ENCODE peak calls at places on chromosome 19, in four cellular contexts. R, G, E and F are unnamed samples.

GRCh38 chr19:29771708-29772415 is 39.9 kb upstream of the CCNE1 start:
- DNase-seq in G (no peak), E (peak), R (peak), F (peak)

GRCh38 chr19:11848594-11849263 is at the start of gene ZNF439:
- DNase-seq in E (peak), R (peak), G (peak), F (peak)

GRCh38 chr19:15869109-15869555 is 28.7 kb downstream of the CYP4F2 start:
- DNase-seq in E (no peak), G (peak), R (no peak), F (no peak)

GRCh38 chr19:57506163-57506562 is 6.4 kb downstream of the ZNF773 start:
- DNase-seq in G (no peak), E (no peak), R (no peak), F (no peak)

GRCh38 chr19:51704601-51705000 is 11.5 kb downstream of the SPACA6 start:
- DNase-seq in G (no peak), R (no peak), E (no peak), F (no peak)

GRCh38 chr19:29631450-29631849 is 25.4 kb downstream of the POP4 start:
- DNase-seq in R (no peak), E (no peak), G (no peak), F (no peak)

GRCh38 chr19:55249841-55250240 is 9.0 kb downstream of the PPP6R1 start:
- DNase-seq in R (no peak), E (no peak), G (no peak), F (no peak)

GRCh38 chr19:34319785-34320184 is 45.2 kb upstream of the GPI start:
- DNase-seq in G (no peak), R (no peak), E (no peak), F (no peak)

GRCh38 chr19:41421314-41421713 is 5.9 kb downstream of the B3GNT8 start:
- DNase-seq in G (no peak), R (no peak), E (no peak), F (no peak)

GRCh38 chr19:40300668-40301067 is 15.5 kb upstream of the AKT2 start:
- DNase-seq in G (no peak), R (no peak), E (no peak), F (no peak)

GRCh38 chr19:22545751-22546150 is 88.4 kb upstream of the ZNF492 start:
- DNase-seq in R (peak), E (no peak), G (no peak), F (no peak)

GRCh38 chr19:11982526-11982925 is 17.7 kb downstream of the ZNF763 start:
- DNase-seq in R (no peak), G (no peak), E (no peak), F (no peak)

GRCh38 chr19:35996777-35997176 is 1.8 kb downstream of the SDHAF1 start:
- DNase-seq in G (no peak), R (no peak), E (no peak), F (no peak)
- TF ChIP-seq CTCF in G (no peak), R (no peak), E (no peak), F (no peak)

DNA sequence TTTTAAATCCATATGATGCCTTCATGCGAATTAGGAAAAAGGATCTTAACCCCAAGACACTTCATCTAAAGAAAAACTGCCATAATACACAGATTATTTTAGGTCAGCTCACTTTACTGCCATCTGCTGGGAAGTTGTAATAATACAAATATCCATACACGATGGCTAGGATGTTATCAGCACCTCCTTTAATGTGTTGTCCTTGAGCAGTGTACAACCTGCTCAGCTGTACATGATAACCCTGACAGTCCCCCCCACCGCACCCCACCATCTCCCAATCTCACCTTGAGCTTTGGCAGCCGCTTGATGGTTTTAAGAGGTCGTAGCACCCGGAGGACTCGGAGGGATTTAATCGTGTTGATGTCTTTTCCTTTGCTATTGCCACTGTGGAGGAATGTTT is 112.2 kb downstream of the IER2 start:
- DNase-seq in R (no peak), G (no peak), E (no peak), F (no peak)
- TF ChIP-seq CTCF in R (no peak), G (peak), E (peak), F (peak)

GRCh38 chr19:35746556-35746955 is 1.1 kb downstream of the PSENEN start:
- DNase-seq in G (no peak), R (no peak), E (no peak), F (no peak)

GRCh38 chr19:35746087-35746462 is 624 bp downstream of the PSENEN start:
- DNase-seq in E (no peak), G (no peak), R (no peak), F (no peak)

GRCh38 chr19:35745328-35746086 is at the start of the genes PSENEN and U2AF1L4:
- DNase-seq in G (peak), E (peak), R (peak), F (peak)

GRCh38 chr19:35750167-35750566 is 1.8 kb downstream of the LIN37 start:
- DNase-seq in G (no peak), R (no peak), E (no peak), F (no peak)

GRCh38 chr19:35748106-35749020 is at the start of gene LIN37:
- DNase-seq in G (peak), R (peak), E (peak), F (peak)
- TF ChIP-seq CTCF in G (no peak), R (peak), E (no peak), F (no peak)

DNA sequence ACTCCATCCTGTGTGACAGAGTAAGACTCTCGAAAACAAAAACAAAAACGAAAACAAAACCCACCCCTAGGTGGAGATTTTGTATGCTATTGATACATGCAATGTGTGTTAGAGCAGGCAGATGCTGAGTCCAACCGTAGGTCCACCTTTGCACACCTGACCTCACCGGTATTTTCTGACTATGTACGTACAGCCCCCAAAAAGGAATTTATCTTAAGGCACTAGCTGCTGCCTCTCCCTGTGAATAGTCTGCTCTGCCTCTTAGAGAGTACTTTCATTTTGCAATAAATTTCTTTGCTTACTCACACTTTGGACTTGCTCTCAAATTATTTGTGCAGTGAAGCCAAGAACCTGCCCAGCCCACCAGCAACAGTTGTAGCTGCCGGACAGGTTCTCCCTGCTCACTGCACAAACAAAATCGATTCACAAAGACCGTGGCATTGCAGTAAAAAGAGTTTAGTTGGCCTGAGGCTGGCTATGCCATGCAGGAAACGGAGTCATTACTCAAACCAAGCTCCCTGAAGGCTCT is 8.2 kb upstream of the ZNF77 start:
- DNase-seq in E (peak), G (no peak), R (no peak), F (no peak)
- TF ChIP-seq CTCF in E (peak), G (no peak), R (no peak), F (peak)

DNA sequence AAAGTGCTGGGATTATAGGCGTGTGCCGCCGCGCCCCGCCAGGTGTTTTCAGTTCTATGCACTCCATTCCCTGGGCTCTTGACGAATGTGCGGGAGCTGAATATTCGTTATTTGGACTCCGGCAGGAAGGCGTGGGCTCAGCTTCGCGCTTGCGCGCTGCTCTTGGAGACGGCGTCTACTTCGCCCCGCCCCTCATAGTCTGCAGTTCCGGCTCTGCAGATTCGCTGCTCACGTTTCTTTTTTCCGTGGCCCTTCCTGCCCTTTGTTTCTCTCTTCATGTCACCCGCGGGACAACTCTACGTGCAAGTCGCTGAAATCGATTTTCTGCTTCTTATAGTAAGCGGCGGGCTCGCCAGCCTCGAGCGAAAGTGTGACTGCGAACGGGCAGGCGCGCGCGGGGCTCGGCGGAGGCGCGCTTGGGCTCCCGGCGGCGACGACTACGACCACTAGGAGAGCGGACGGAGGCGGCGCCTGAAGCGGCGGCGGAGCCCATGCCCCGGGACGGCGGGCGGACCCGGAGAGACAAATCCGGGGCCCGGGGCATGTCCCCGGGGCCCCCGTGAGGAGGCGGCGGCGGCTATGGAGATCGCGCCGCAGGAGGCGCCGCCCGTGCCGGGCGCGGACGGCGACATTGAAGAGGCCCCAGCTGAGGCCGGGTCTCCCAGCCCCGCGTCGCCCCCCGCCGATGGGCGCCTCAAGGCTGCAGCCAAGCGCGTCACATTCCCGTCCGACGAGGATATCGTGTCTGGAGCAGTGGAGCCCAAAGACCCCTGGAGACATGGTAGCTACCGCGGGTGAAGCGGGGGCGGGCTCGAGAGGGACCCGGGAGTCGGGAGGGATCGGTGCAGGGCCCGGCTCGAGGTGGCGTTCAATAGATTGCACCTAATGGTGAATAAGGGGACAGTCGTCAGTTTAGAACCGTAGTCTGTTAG is at the start of gene PPP1R37:
- DNase-seq in G (peak), E (peak), R (peak), F (peak)
- TF ChIP-seq CTCF in G (peak), E (peak), R (no peak), F (no peak)

DNA sequence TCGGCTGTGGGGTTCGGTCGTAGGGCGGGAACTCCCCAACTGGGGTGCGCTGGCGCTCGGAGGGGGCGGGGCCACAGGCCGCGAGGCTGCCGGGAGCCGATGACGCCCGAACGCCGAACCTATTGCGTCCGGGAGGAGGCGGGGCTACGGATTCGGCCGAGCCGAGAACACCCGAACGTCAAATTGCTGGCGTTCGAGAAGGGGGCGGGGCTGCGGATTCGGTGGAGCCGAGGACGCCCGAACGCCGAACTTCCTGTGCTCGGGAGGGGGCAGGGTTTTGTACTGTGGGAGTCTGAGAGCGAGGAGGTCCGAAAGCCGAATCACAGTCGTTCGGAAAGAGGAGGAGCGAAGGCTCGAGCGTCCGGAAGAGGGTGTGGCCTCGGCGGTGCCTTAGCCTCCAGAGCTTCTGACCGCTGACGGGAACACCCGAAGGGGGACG is 586 bp upstream of the TSEN34 start:
- DNase-seq in E (peak), R (peak), G (peak), F (peak)
- TF ChIP-seq CTCF in E (no peak), R (no peak), G (no peak), F (no peak)

GRCh38 chr19:48815870-48816501 is 5.2 kb upstream of the BCAT2 start:
- DNase-seq in E (no peak), G (no peak), R (no peak), F (no peak)
- TF ChIP-seq CTCF in E (peak), G (no peak), R (no peak), F (no peak)

DNA sequence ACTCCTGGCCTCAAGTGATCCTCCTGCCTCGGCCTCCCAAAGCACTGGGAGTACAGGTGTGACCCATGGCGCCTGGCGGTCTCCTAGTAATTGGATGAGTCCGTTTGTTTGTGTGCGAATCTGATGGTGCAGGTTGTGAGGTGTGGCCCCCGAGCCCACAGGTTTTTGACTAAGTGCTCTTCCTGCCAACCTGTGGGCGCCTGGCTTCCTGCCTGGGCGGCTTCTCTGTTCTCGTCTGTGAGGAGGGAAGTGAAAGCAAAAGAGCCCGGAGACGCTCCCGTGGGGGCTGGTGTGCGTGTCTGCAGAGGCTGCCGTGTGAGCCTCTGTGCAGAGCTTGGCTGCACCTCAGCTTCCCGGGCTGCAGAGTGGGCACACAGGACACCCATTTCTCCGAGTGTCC is 10.0 kb downstream of the ARHGAP45 start:
- DNase-seq in E (no peak), G (peak), R (peak), F (no peak)
- TF ChIP-seq CTCF in E (no peak), G (no peak), R (no peak), F (no peak)

DNA sequence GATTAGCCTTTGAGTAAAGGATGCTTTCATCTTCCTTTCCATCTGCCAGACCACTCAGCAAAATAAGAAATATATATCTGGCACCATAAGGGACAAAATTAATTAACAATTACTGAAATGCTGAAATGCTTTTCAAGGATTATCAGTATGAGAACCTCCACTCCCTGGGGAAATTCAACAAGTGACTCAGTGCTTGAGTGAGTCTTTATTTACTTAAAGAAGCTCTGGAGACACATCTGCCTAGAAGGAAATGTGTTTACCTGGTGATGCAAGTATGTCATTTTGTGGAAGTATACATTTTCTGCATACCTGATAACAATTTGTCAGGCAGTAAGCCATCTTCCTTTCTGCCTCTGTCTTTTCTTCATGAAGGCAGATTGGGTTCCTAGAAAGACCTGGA is 23.4 kb downstream of the ZNF560 start:
- DNase-seq in E (no peak), R (no peak), G (no peak), F (no peak)
- TF ChIP-seq CTCF in E (no peak), R (no peak), G (no peak), F (no peak)

GRCh38 chr19:4399871-4400768 is at the start of gene SH3GL1:
- DNase-seq in R (peak), E (peak), G (peak), F (peak)

GRCh38 chr19:4401482-4402170 is 814 bp upstream of the CHAF1A start:
- DNase-seq in E (no peak), G (no peak), R (no peak), F (no peak)

GRCh38 chr19:4405977-4406376 is 3.5 kb downstream of the CHAF1A start:
- DNase-seq in E (no peak), G (no peak), R (no peak), F (no peak)

GRCh38 chr19:4403005-4403761 is 743 bp downstream of the CHAF1A start:
- DNase-seq in E (no peak), R (no peak), G (no peak), F (no peak)

DNA sequence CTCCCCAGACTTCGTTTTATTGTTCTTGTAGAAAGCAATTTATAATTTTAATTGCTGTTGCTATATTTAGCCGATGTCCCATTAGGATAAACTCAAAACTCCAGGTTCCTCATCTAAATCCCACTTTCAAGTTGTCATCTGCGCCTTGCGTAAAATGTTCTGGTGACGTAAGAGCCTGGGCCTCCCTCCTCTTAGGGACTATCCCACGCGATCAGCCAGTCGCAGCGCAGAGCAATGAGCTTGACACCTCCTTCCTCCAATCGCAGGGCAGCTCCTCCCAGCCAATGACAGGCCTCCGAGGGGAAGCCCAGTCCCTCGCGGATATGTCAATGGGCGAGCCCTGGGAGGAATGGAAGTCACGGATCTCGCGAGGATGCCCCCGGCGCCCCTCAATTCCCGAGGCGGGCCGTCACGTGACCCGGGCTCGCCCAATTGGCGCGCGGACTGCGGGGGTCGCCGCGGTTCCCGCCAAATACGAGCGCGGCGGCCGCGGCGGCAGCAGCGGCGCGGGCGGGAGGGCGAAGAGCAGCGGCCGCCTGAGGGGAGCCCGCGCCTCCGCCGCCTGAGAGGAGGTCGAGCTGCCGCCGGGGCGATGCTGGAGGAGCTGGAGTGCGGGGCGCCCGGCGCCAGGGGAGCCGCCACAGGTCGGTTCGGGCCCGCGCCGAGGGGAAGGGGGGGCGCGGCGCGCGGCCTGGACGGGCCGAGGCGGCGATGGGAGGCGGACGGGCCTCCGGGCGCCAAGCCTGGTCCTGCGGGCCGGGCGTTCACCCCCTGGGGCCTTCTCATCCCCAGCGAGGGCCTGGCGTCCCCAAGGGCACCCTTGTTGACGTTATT is at the start of gene CHAF1A:
- DNase-seq in E (peak), R (peak), G (peak), F (peak)
- TF ChIP-seq CTCF in E (no peak), R (no peak), G (no peak), F (no peak)